ENCODE peak calls at places on chromosomes 4 and X, in four cellular contexts. M, V, I and H are unnamed samples.

GRCh38 chrX:70030242-70030823 is 19.4 kb downstream of the AWAT2 start:
- DNase-seq in M (no peak), I (no peak), V (peak), H (peak)

GRCh38 chr4:46329118-46329976 is 60.6 kb downstream of the GABRA2 start:
- DNase-seq in V (peak), I (no peak), M (no peak), H (no peak)

GRCh38 chr4:78171482-78171881 is 114.4 kb downstream of the FRAS1 start:
- DNase-seq in I (no peak), V (no peak), M (no peak), H (no peak)

GRCh38 chrX:44343412-44343942 is at the start of gene EFHC2:
- DNase-seq in M (peak), V (no peak), I (peak), H (peak)

GRCh38 chrX:120459313-120459712 is 9.8 kb downstream of the LAMP2 start:
- DNase-seq in I (no peak), V (no peak), M (no peak), H (no peak)

GRCh38 chrX:13050151-13050550 is 5.7 kb upstream of the FAM9C start:
- DNase-seq in V (no peak), I (no peak), M (no peak), H (no peak)

GRCh38 chrX:46408553-46409407 is 136.4 kb downstream of the ZNF674 start:
- DNase-seq in I (peak), V (peak), M (peak), H (no peak)

GRCh38 chr4:151690884-151691283 is 69.9 kb downstream of the GATB start:
- DNase-seq in M (no peak), V (no peak), I (no peak), H (no peak)

GRCh38 chr4:1658146-1658545 is 26.0 kb downstream of the FAM53A start:
- DNase-seq in M (no peak), I (no peak), V (no peak), H (no peak)

GRCh38 chr4:73721419-73721818 is 18.9 kb upstream of the CXCL8 start:
- DNase-seq in V (no peak), I (no peak), M (no peak), H (no peak)

GRCh38 chr4:67678612-67679011 is 22.3 kb downstream of the UBA6 start:
- DNase-seq in M (no peak), V (no peak), I (no peak), H (no peak)

GRCh38 chr4:3413675-3414420 is 27.9 kb upstream of the HGFAC start:
- DNase-seq in V (no peak), M (no peak), I (peak), H (no peak)

GRCh38 chr4:26912810-26913209 is 52.2 kb downstream of the STIM2 start:
- DNase-seq in I (peak), M (no peak), V (no peak), H (no peak)

GRCh38 chrX:77446840-77447239 is 349 bp upstream of the FGF16 start:
- DNase-seq in V (no peak), I (no peak), M (no peak), H (no peak)

GRCh38 chrX:72312311-72312940 is 6.7 kb upstream of the CITED1 start:
- DNase-seq in I (no peak), M (no peak), V (no peak), H (no peak)

GRCh38 chrX:39730671-39731389 is 366.9 kb downstream of the BCOR start:
- DNase-seq in V (peak), I (peak), M (peak), H (peak)

GRCh38 chrX:20265726-20266681 is 705 bp downstream of the RPS6KA3 start:
- DNase-seq in M (peak), V (no peak), I (peak), H (no peak)

GRCh38 chr4:109207060-109207459 is 95.4 kb downstream of the COL25A1 start:
- DNase-seq in M (no peak), V (no peak), I (no peak), H (no peak)

GRCh38 chrX:118221733-118222132 is 105.1 kb upstream of the KLHL13 start:
- DNase-seq in M (no peak), I (no peak), V (no peak), H (no peak)

GRCh38 chr4:147749811-147750321 is 18.0 kb downstream of the ARHGAP10 start:
- DNase-seq in M (no peak), I (no peak), V (no peak), H (no peak)

GRCh38 chr4:96301727-96302126 is 461.8 kb downstream of the PDHA2 start:
- DNase-seq in V (no peak), M (no peak), I (no peak), H (no peak)

GRCh38 chrX:38654302-38654701 is 93.0 kb downstream of the TSPAN7 start:
- DNase-seq in I (no peak), M (no peak), V (no peak), H (no peak)

GRCh38 chrX:33183366-33183765 is 28.0 kb downstream of the DMD start:
- DNase-seq in V (no peak), I (no peak), M (no peak), H (no peak)

GRCh38 chr4:82099863-82100579 is 273.8 kb downstream of the HNRNPD start:
- DNase-seq in V (no peak), M (no peak), I (no peak), H (peak)
- H3K27ac ChIP-seq in V (no peak), M (no peak), I (no peak), H (no peak)

GRCh38 chrX:15674899-15675489 is 10.4 kb upstream of the CLTRN start:
- DNase-seq in I (no peak), M (peak), V (peak), H (peak)
- H3K27ac ChIP-seq in I (peak), M (peak), V (no peak), H (peak)

DNA sequence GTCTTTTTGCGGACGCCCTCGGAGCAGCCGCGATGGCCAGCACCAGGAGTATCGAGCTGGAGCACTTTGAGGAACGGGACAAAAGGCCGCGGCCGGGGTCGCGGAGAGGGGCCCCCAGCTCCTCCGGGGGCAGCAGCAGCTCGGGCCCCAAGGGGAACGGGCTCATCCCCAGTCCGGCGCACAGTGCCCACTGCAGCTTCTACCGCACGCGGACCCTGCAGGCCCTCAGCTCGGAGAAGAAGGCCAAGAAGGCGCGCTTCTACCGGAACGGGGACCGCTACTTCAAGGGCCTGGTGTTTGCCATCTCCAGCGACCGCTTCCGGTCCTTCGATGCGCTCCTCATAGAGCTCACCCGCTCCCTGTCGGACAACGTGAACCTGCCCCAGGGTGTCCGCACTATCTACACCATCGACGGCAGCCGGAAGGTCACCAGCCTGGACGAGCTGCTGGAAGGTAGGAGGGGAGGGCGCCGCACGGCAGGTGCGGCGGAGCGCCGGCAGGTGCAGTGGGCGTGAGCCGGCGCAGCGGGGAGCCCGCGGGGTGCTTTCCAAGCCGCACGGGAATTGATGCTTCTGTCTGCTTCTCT is 844 bp downstream of the DCLK2 start:
- DNase-seq in I (peak), V (no peak), M (peak), H (no peak)
- H3K27ac ChIP-seq in I (peak), V (no peak), M (peak), H (peak)

GRCh38 chrX:40866878-40867277 is 131.5 kb upstream of the MED14 start:
- DNase-seq in I (no peak), V (no peak), M (no peak), H (no peak)
- H3K27ac ChIP-seq in I (no peak), V (no peak), M (peak), H (no peak)